ENCODE peak calls at places on chromosomes 2 and 18, in eight cellular contexts. E is neural progenitor cell, U is WTC11, Z is GM10248, V is coronary artery, D is neural crest cell, H is D721Med, M is B cell. I is an unnamed sample.

GRCh38 chr2:26615336-26616031 is 25.7 kb downstream of the CIB4 start:
- DNase-seq in E (no peak), U (peak; percentile 44), D (no peak), H (no peak), Z (no peak), V (no peak), M (no peak), I (no peak)

GRCh38 chr2:189261431-189261841 is 81.9 kb upstream of the COL5A2 start:
- DNase-seq in D (no peak), U (no peak), M (no peak), Z (no peak), V (no peak), E (no peak), H (no peak), I (no peak)

GRCh38 chr2:48452108-48452507 is 77.8 kb upstream of the STON1 start:
- DNase-seq in U (no peak), Z (no peak), M (no peak), H (no peak), E (peak; percentile 37), D (no peak), V (no peak), I (no peak)

GRCh38 chr2:234178309-234179030 is 128.0 kb downstream of the SPP2 start:
- DNase-seq in E (peak; percentile 33), V (no peak), U (no peak), Z (no peak), H (no peak), M (no peak), D (no peak), I (no peak)

GRCh38 chr2:234989183-234989701 is 37.4 kb downstream of the SH3BP4 start:
- DNase-seq in E (no peak), H (no peak), V (peak; percentile 92), Z (no peak), D (no peak), U (no peak), M (no peak), I (no peak)

GRCh38 chr2:11583840-11584529 is 50.1 kb downstream of the GREB1 start:
- DNase-seq in D (peak; percentile 87), E (peak; percentile 79), U (peak; percentile 78), Z (peak; percentile 87), H (peak; percentile 68), V (no peak), M (peak; percentile 45), I (peak; percentile 90)

GRCh38 chr2:126886201-126886905 is 12.3 kb upstream of the TEX51 start:
- DNase-seq in D (peak; percentile 65), E (peak; percentile 91), Z (peak; percentile 85), U (peak; percentile 88), M (no peak), V (peak; percentile 50), H (no peak), I (peak; percentile 83)

GRCh38 chr2:64989126-64989981 is at the start of gene SLC1A4:
- DNase-seq in E (peak; percentile 74), Z (peak; percentile 94), M (peak; percentile 75), D (peak; percentile 71), V (peak; percentile 96), U (peak; percentile 73), H (no peak), I (peak; percentile 96)

GRCh38 chr2:86251840-86252266 is 52.6 kb downstream of the MRPL35 start:
- DNase-seq in U (no peak), M (no peak), Z (no peak), V (no peak), D (no peak), H (no peak), E (no peak), I (no peak)

GRCh38 chr2:118351796-118352195 is 263.5 kb downstream of the INSIG2 start:
- DNase-seq in Z (no peak), M (no peak), D (no peak), V (no peak), U (no peak), E (no peak), H (no peak), I (no peak)

GRCh38 chr2:240397924-240398611 is 37.4 kb upstream of the GPC1 start:
- DNase-seq in M (no peak), Z (no peak), U (no peak), E (no peak), H (no peak), V (no peak), D (no peak), I (no peak)

GRCh38 chr18:54159916-54160315 is 64.6 kb downstream of the MBD2 start:
- DNase-seq in D (no peak), Z (no peak), H (no peak), M (no peak), V (no peak), U (no peak), E (no peak), I (no peak)

GRCh38 chr2:207901401-207901800 is 123.9 kb downstream of the PLEKHM3 start:
- DNase-seq in E (peak; percentile 49), H (no peak), Z (no peak), M (no peak), V (no peak), U (no peak), D (no peak), I (no peak)

GRCh38 chr2:45860136-45861106 is 208.9 kb downstream of the PRKCE start:
- DNase-seq in H (no peak), U (no peak), E (no peak), Z (no peak), V (no peak), D (peak; percentile 36), M (no peak), I (no peak)
- TF ChIP-seq CTCF in H (no peak), U (no peak), E (no peak), Z (no peak), V (no peak), D (no peak), M (no peak), I (no peak)

DNA sequence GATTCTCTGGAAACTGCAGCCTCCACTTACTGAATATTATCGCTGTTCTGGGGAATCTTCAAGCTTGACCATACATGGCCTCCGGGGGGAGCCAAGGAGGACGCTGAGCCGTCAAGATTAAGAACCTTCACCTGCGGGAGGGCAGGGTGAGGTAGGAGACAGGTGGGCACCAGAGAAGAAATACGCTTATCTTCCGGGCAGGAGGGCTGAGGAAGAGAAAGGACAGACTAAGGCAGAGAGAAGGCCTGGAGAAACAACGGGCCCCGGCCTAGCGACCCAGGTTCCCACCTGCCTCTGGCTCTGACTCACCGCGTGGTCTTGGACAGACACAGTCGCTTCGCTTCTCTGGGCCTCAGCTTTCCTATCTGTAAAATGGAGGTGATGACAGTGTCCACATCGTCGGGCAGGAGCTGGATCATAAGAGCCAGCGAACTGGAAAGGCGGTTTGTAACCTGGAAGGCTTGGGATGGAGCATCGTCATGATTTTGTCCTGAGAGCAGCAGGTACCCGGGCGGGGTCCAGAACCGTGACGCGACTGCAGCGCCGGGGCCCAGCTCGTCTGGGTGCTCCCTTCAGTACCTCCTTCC is 659 bp downstream of the ZNF142 start:
- DNase-seq in D (peak; percentile 16), M (peak; percentile 51), E (peak; percentile 70), U (peak; percentile 71), H (no peak), V (no peak), Z (peak; percentile 75), I (peak; percentile 73)
- TF ChIP-seq CTCF in D (peak; percentile 64), M (peak; percentile 34), E (peak; percentile 60), U (no peak), H (peak; percentile 37), V (no peak), Z (peak; percentile 78), I (peak; percentile 70)

DNA sequence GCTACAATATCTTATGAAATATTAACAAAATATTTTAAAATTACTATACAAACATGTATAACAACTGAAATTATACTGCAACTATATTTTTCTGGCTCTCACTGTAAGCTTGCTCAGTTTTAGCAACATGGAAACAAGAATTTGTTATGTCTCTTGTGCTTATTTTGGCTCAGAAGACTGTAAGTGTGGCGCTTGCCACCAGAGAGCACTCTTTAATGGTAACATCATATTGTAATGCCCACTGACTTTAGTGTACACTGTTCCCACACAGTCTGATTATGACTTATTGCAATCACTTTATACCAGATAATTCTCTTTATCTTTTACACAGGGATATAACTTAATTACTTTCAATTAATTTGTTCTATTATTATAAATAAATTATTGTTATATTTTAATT is 1500.6 kb upstream of the TMEFF2 start:
- DNase-seq in E (peak; percentile 31), D (no peak), Z (no peak), M (no peak), U (no peak), H (no peak), V (no peak), I (peak; percentile 5)
- TF ChIP-seq CTCF in E (peak; percentile 55), D (peak; percentile 63), Z (peak; percentile 20), M (no peak), U (peak; percentile 15), H (peak; percentile 62), V (no peak), I (peak; percentile 37)

GRCh38 chr2:149314687-149315086 is 15.7 kb upstream of the LYPD6 start:
- DNase-seq in D (no peak), V (no peak), U (peak; percentile 50), E (peak; percentile 13), Z (no peak), M (no peak), H (no peak), I (no peak)
- TF ChIP-seq CTCF in D (peak; percentile 19), V (no peak), U (no peak), E (no peak), Z (no peak), M (no peak), H (no peak), I (no peak)

GRCh38 chr2:224359569-224359968 is 42.3 kb downstream of the FAM124B start:
- DNase-seq in D (no peak), V (no peak), Z (peak; percentile 26), E (peak; percentile 59), M (no peak), H (no peak), U (peak; percentile 58), I (no peak)
- TF ChIP-seq CTCF in D (peak; percentile 48), V (no peak), Z (peak; percentile 39), E (peak; percentile 56), M (peak; percentile 6), H (peak; percentile 44), U (no peak), I (peak; percentile 36)

DNA sequence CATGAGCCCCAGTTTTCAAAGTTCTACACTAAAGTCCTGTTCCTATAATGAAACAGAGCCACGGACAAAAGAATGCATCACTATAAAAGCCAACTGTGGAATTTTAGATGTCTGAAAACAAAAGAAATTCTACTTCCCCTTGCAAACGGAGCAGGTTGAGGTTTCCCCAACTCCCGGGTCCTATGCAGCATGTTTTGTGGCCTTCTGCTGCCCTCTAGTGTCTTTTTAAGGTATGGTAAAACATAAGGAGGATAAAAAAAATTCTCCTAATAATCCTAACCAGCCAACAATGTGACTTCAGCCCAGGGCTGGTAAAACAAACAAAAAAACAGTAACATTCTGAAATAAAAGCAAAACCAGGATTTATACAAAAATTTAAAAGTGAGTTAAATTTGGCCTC is 539.5 kb downstream of the NRXN1 start:
- DNase-seq in M (no peak), V (no peak), Z (peak; percentile 55), U (peak; percentile 33), D (peak; percentile 22), H (no peak), E (peak; percentile 74), I (peak; percentile 42)
- TF ChIP-seq CTCF in M (peak; percentile 75), V (peak; percentile 41), Z (peak; percentile 68), U (no peak), D (peak; percentile 79), H (peak; percentile 78), E (peak; percentile 78), I (peak; percentile 68)

GRCh38 chr2:227377461-227378351 is 1.4 kb downstream of the TM4SF20 start:
- DNase-seq in D (no peak), E (no peak), M (no peak), U (no peak), V (no peak), Z (no peak), H (no peak), I (no peak)
- TF ChIP-seq CTCF in D (no peak), E (no peak), M (no peak), U (no peak), V (no peak), Z (peak; percentile 8), H (no peak), I (no peak)